ENCODE peak calls at places on chromosomes 1 and 21, in four cellular contexts. One of them, this sample, is unnamed.

GRCh38 chr1:67791261-67791660 is 42.0 kb downstream of the GNG12 start:
- DNase-seq in mesendoderm: no peak
- DNase-seq in IMR-90: peak
- DNase-seq in H1: no peak
- DNase-seq in this sample: no peak

GRCh38 chr1:208374391-208374941 is 130.3 kb upstream of the PLXNA2 start:
- DNase-seq in mesendoderm: peak
- DNase-seq in IMR-90: no peak
- DNase-seq in H1: no peak
- DNase-seq in this sample: no peak

GRCh38 chr1:203320546-203321272 is 15.4 kb downstream of the BTG2 start:
- DNase-seq in mesendoderm: peak
- DNase-seq in IMR-90: peak
- DNase-seq in H1: no peak
- DNase-seq in this sample: peak

GRCh38 chr1:196723325-196724185 is 51.1 kb upstream of the CFHR3 start:
- DNase-seq in mesendoderm: peak
- DNase-seq in IMR-90: peak
- DNase-seq in H1: peak
- DNase-seq in this sample: peak

GRCh38 chr1:224632381-224632871 is 16.3 kb downstream of the CNIH3 start:
- DNase-seq in mesendoderm: peak
- DNase-seq in IMR-90: peak
- DNase-seq in H1: no peak
- DNase-seq in this sample: no peak

GRCh38 chr1:74334147-74334546 is 99.0 kb downstream of the TNNI3K start:
- DNase-seq in mesendoderm: no peak
- DNase-seq in IMR-90: peak
- DNase-seq in H1: no peak
- DNase-seq in this sample: no peak

GRCh38 chr1:151342021-151342420 is 5.0 kb downstream of the RFX5 start:
- DNase-seq in mesendoderm: no peak
- DNase-seq in IMR-90: no peak
- DNase-seq in H1: no peak
- DNase-seq in this sample: no peak

GRCh38 chr1:204377800-204378608 is 18.3 kb upstream of the PLEKHA6 start:
- DNase-seq in mesendoderm: peak
- DNase-seq in IMR-90: no peak
- DNase-seq in H1: no peak
- DNase-seq in this sample: peak

GRCh38 chr21:42737969-42738590 is 84.7 kb downstream of the PDE9A start:
- DNase-seq in mesendoderm: no peak
- DNase-seq in IMR-90: no peak
- DNase-seq in H1: no peak
- DNase-seq in this sample: no peak

GRCh38 chr1:200894712-200895447 is at the start of gene INAVA:
- DNase-seq in mesendoderm: no peak
- DNase-seq in IMR-90: no peak
- DNase-seq in H1: no peak
- DNase-seq in this sample: no peak

GRCh38 chr1:25186608-25187007 is 45.7 kb downstream of the SYF2 start:
- DNase-seq in mesendoderm: no peak
- DNase-seq in IMR-90: no peak
- DNase-seq in H1: no peak
- DNase-seq in this sample: no peak

GRCh38 chr1:150567717-150568561 is 11.5 kb downstream of the MCL1 start:
- DNase-seq in mesendoderm: peak
- DNase-seq in IMR-90: peak
- DNase-seq in H1: peak
- DNase-seq in this sample: peak

GRCh38 chr21:37565530-37566223 is 199.1 kb downstream of the DYRK1A start:
- DNase-seq in mesendoderm: no peak
- DNase-seq in IMR-90: peak
- DNase-seq in H1: no peak
- DNase-seq in this sample: no peak

GRCh38 chr1:177229781-177230180 is 59.0 kb downstream of the BRINP2 start:
- DNase-seq in mesendoderm: no peak
- DNase-seq in IMR-90: no peak
- DNase-seq in H1: no peak
- DNase-seq in this sample: peak

GRCh38 chr1:11838349-11839272 is 9.0 kb downstream of the NPPA start:
- DNase-seq in mesendoderm: peak
- DNase-seq in IMR-90: peak
- DNase-seq in H1: peak
- DNase-seq in this sample: peak

GRCh38 chr1:43545686-43546387 is 15.2 kb downstream of the PTPRF start:
- DNase-seq in mesendoderm: peak
- DNase-seq in IMR-90: no peak
- DNase-seq in H1: no peak
- DNase-seq in this sample: peak

GRCh38 chr21:31543191-31543590 is 116.3 kb upstream of the SOD1 start:
- DNase-seq in mesendoderm: no peak
- DNase-seq in IMR-90: peak
- DNase-seq in H1: no peak
- DNase-seq in this sample: no peak

DNA sequence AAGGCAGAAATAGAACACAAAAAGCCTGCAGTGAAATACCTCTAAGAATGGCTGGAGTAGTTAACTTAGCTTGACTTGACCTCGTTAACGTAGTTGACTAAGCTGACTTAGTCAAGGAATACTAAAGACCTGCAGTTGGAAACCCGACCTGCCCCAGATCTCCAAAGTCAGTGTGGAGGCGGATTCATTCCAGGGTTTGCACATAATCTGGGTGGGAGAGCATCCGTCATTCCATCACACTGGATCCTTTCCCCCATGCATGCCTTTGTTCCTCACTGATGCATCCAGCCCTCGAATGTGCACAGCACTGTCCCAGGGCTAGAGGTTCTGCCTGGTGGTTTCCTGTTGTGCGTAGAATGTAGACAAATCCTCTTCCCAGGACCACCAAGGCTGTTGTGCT is 76.4 kb downstream of the KCNN3 start:
- DNase-seq in mesendoderm: no peak
- DNase-seq in IMR-90: no peak
- DNase-seq in H1: no peak
- DNase-seq in this sample: no peak
- H3K9ac ChIP-seq in mesendoderm: no peak
- H3K9ac ChIP-seq in IMR-90: no peak
- H3K9ac ChIP-seq in H1: no peak
- H3K9ac ChIP-seq in this sample: no peak

GRCh38 chr21:39661121-39661520 is 48.4 kb downstream of the B3GALT5 start:
- DNase-seq in mesendoderm: no peak
- DNase-seq in IMR-90: no peak
- DNase-seq in H1: no peak
- DNase-seq in this sample: no peak
- H4K5ac ChIP-seq in mesendoderm: no peak
- H4K5ac ChIP-seq in IMR-90: no peak
- H4K5ac ChIP-seq in H1: no peak
- H4K5ac ChIP-seq in this sample: no peak

DNA sequence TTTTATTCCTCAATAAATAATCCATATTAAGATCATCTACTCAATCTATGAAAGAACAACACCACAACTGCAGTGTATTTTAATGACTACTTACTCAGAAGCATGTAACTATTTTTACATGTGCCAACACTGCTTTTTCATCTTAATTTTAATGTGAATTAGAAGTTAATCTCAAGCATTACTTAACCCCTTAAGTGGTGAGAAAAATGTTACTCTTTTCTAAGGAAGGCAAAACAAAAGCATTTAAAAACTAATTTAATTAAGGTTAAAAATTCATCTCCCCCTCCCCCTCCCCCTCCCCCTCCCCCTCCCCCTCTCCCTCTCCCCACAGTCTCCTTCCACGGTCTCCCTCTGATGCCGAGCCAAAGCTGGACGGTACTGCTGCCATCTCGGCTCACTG is 27.4 kb upstream of the HP1BP3 start:
- DNase-seq in mesendoderm: no peak
- DNase-seq in IMR-90: no peak
- DNase-seq in H1: no peak
- DNase-seq in this sample: no peak
- H3K56ac ChIP-seq in mesendoderm: no peak
- H3K56ac ChIP-seq in IMR-90: no peak
- H3K56ac ChIP-seq in H1: no peak
- H3K56ac ChIP-seq in this sample: no peak

GRCh38 chr1:91854852-91855251 is 31.1 kb downstream of the TGFBR3 start:
- DNase-seq in mesendoderm: no peak
- DNase-seq in IMR-90: no peak
- DNase-seq in H1: no peak
- DNase-seq in this sample: no peak

GRCh38 chr1:91853397-91853796 is 32.6 kb downstream of the TGFBR3 start:
- DNase-seq in mesendoderm: no peak
- DNase-seq in IMR-90: no peak
- DNase-seq in H1: no peak
- DNase-seq in this sample: no peak

GRCh38 chr1:91847851-91848250 is 38.1 kb downstream of the TGFBR3 start:
- DNase-seq in mesendoderm: no peak
- DNase-seq in IMR-90: no peak
- DNase-seq in H1: no peak
- DNase-seq in this sample: no peak

GRCh38 chr1:91850708-91851107 is 35.2 kb downstream of the TGFBR3 start:
- DNase-seq in mesendoderm: no peak
- DNase-seq in IMR-90: no peak
- DNase-seq in H1: no peak
- DNase-seq in this sample: no peak

GRCh38 chr1:91851130-91852010 is 34.6 kb downstream of the TGFBR3 start:
- DNase-seq in mesendoderm: no peak
- DNase-seq in IMR-90: peak
- DNase-seq in H1: no peak
- DNase-seq in this sample: no peak
- H3K9ac ChIP-seq in mesendoderm: no peak
- H3K9ac ChIP-seq in IMR-90: peak
- H3K9ac ChIP-seq in H1: no peak
- H3K9ac ChIP-seq in this sample: no peak

DNA sequence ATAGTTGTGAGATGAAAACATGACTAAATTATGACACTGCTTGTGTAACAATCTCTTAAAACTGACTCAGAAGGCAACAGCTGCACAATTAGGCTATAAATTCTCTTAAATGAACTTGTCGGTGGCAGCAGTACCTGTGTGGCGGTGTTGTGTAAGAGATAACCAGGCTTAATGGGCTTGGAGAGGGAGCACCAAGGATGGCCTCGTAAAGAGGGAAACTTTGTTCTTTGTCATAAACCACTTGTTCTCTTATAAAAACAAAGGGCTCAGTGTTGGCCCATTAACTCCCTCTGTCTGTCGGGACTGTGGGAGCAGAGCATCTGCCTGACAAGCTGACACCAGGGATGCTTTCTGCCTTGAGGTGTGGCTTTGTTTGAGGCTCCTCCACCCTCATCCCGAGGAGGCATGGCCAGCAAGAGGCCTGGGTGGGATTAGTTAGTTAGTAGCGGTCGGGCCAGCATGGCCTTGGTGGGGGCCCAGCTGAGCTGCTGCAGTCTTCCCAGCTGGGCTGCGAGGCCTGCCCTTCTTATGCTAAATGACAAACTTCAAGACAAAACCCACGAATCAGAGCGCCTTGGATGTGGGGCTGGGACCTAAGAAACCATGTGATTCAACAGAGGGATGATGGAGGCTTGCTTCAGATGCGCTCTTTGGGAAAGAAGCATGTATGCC is 171.4 kb downstream of the CAMTA1 start:
- DNase-seq in mesendoderm: no peak
- DNase-seq in IMR-90: no peak
- DNase-seq in H1: peak
- DNase-seq in this sample: peak
- H4K5ac ChIP-seq in mesendoderm: no peak
- H4K5ac ChIP-seq in IMR-90: no peak
- H4K5ac ChIP-seq in H1: no peak
- H4K5ac ChIP-seq in this sample: no peak

GRCh38 chr21:33406493-33406892 is 3.3 kb downstream of the IFNGR2 start:
- DNase-seq in mesendoderm: no peak
- DNase-seq in IMR-90: no peak
- DNase-seq in H1: no peak
- DNase-seq in this sample: no peak

GRCh38 chr21:33402011-33402979 is 918 bp upstream of the IFNGR2 start:
- DNase-seq in mesendoderm: peak
- DNase-seq in IMR-90: peak
- DNase-seq in H1: no peak
- DNase-seq in this sample: peak

GRCh38 chr21:33403786-33404571 is 766 bp downstream of the IFNGR2 start:
- DNase-seq in mesendoderm: peak
- DNase-seq in IMR-90: peak
- DNase-seq in H1: no peak
- DNase-seq in this sample: peak

GRCh38 chr21:33401617-33401967 is 1.6 kb upstream of the IFNGR2 start:
- DNase-seq in mesendoderm: no peak
- DNase-seq in IMR-90: no peak
- DNase-seq in H1: no peak
- DNase-seq in this sample: no peak

DNA sequence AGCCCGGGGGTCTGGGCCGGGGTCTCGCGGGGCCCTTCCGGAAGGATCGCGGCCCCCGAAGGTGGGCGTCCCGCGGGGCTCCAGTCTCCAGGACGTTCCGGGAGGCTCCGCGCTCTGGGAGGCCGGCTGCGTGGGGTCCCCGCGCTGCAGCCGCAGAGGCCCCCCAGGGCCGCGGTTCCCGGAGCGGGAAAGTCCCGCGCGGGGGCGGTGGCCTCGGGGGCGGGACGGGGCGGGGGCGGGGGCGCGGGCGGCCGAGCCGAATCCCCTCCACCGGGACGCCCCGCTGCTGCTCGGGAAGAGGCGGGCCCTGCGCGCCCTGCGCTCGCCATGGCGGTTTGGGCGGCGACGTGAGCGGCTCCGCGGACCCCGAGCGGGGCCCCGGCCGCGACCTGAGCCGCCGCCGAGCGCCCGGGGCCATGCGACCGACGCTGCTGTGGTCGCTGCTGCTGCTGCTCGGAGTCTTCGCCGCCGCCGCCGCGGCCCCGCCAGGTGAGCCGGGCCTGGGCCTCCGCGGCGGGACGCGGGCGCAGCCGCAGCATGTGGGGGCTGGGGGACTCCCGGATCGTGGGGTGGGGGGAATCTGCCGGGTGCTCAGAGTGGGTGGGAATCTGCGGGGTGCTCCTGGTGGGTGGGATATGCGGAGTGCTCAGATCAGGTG is at the start of gene IFNGR2:
- DNase-seq in mesendoderm: no peak
- DNase-seq in IMR-90: no peak
- DNase-seq in H1: no peak
- DNase-seq in this sample: no peak
- H3K56ac ChIP-seq in mesendoderm: peak
- H3K56ac ChIP-seq in IMR-90: peak
- H3K56ac ChIP-seq in H1: peak
- H3K56ac ChIP-seq in this sample: no peak

DNA sequence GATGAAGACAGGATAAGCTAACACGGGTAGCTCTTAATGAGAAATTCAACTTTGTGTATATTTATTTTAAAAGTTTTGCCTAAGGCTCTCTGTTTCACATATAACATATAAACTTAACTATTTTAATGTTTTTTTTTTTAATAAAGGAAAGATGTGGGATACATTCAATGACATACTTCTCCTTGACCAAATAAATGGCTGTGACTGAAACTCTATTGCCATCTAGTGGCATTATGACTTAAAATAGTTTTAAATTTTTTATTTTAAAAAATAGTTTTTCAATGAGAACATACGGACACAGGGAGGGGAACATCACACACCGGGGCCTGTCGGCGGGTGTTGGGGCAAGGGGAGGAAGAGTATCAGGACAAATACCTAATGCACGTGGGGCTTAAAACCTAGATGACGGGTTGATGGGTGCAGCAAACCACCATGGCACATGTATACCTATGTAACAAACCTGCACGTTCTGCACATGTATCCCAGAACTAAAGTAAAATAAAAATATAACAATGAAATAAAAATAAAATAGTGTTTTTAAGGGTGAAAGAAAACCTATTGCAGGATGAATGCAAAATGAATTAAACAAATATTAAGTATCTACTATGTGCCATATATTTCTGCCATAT is 83.4 kb downstream of the LYST start:
- DNase-seq in mesendoderm: peak
- DNase-seq in IMR-90: peak
- DNase-seq in H1: no peak
- DNase-seq in this sample: no peak
- H3K9ac ChIP-seq in mesendoderm: no peak
- H3K9ac ChIP-seq in IMR-90: no peak
- H3K9ac ChIP-seq in H1: no peak
- H3K9ac ChIP-seq in this sample: no peak